ENCODE peak calls at places on chromosomes 2 and 18, in nine cellular contexts. L, T, U, G, D, V, S, Z and Q are unnamed samples.

GRCh38 chr2:57497489-57498096 is 549.0 kb upstream of the VRK2 start:
- DNase-seq in T (no peak), D (peak; percentile 20), Z (no peak), G (no peak), V (peak; percentile 53), U (peak; percentile 73), S (peak; percentile 30), L (peak; percentile 72), Q (peak; percentile 60)

GRCh38 chr2:143843696-143844095 is 676.2 kb downstream of the ZEB2 start:
- DNase-seq in T (no peak), G (no peak), U (no peak), S (no peak), D (no peak), V (no peak), L (no peak), Z (no peak), Q (no peak)

GRCh38 chr2:54879598-54880355 is 156.3 kb downstream of the EML6 start:
- DNase-seq in T (no peak), S (no peak), V (no peak), L (no peak), G (no peak), Z (no peak), U (no peak), D (no peak), Q (no peak)

GRCh38 chr2:171523339-171523931 is 1.2 kb downstream of the CYBRD1 start:
- DNase-seq in V (peak; percentile 81), L (peak; percentile 84), S (peak; percentile 62), U (peak; percentile 52), Z (no peak), T (peak; percentile 91), G (no peak), D (no peak), Q (peak; percentile 64)

GRCh38 chr2:187263675-187264580 is 184.1 kb downstream of the CALCRL start:
- DNase-seq in V (no peak), S (no peak), U (no peak), T (no peak), Z (no peak), L (no peak), G (no peak), D (no peak), Q (no peak)

GRCh38 chr2:179883407-179883806 is 22.0 kb upstream of the ZNF385B start:
- DNase-seq in D (no peak), G (no peak), L (no peak), T (no peak), Z (no peak), S (no peak), U (no peak), V (no peak), Q (no peak)

GRCh38 chr2:55338268-55338667 is 69.2 kb upstream of the MTIF2 start:
- DNase-seq in S (no peak), U (no peak), G (no peak), D (no peak), V (no peak), Z (no peak), T (no peak), L (no peak), Q (no peak)

GRCh38 chr18:48544116-48544515 is 5.3 kb downstream of the CTIF start:
- DNase-seq in G (no peak), U (no peak), Z (no peak), V (no peak), L (no peak), S (no peak), T (no peak), D (no peak), Q (no peak)

GRCh38 chr2:190607657-190608357 is 41.1 kb upstream of the NAB1 start:
- DNase-seq in D (no peak), S (no peak), Z (no peak), G (no peak), T (no peak), L (no peak), V (peak; percentile 63), U (peak; percentile 84), Q (peak; percentile 89)

GRCh38 chr2:171086352-171087290 is 74.1 kb downstream of the TLK1 start:
- DNase-seq in T (no peak), G (peak; percentile 9), D (peak; percentile 21), S (peak; percentile 33), L (peak; percentile 33), Z (no peak), V (peak; percentile 66), U (peak; percentile 66), Q (peak; percentile 49)

GRCh38 chr2:62928015-62928414 is 122.6 kb upstream of the OTX1 start:
- DNase-seq in S (no peak), L (no peak), Z (no peak), U (no peak), T (no peak), V (no peak), G (no peak), D (no peak), Q (no peak)

GRCh38 chr2:133303150-133303549 is 265.1 kb downstream of the NCKAP5 start:
- DNase-seq in V (peak; percentile 13), G (no peak), T (no peak), D (no peak), L (no peak), S (no peak), Z (no peak), U (peak; percentile 79), Q (peak; percentile 62)

GRCh38 chr2:78644849-78645248 is 380.7 kb upstream of the REG3G start:
- DNase-seq in V (no peak), L (no peak), T (no peak), G (no peak), S (no peak), U (peak; percentile 6), D (no peak), Z (no peak), Q (peak; percentile 23)

GRCh38 chr2:50449306-50449705 is 582.6 kb downstream of the NRXN1 start:
- DNase-seq in U (peak; percentile 13), D (no peak), G (no peak), T (no peak), S (no peak), Z (no peak), L (no peak), V (no peak), Q (peak; percentile 70)

GRCh38 chr18:2293109-2293839 is 278.0 kb downstream of the METTL4 start:
- DNase-seq in V (no peak), S (no peak), U (no peak), T (no peak), D (no peak), Z (no peak), G (no peak), L (no peak), Q (peak; percentile 5)

GRCh38 chr2:120447122-120447785 is 101.3 kb downstream of the INHBB start:
- DNase-seq in D (no peak), U (peak; percentile 17), V (no peak), Z (no peak), T (no peak), G (no peak), L (no peak), S (no peak), Q (no peak)

GRCh38 chr2:23505218-23505983 is 120.4 kb downstream of the KLHL29 start:
- DNase-seq in V (no peak), T (no peak), U (no peak), L (no peak), G (no peak), S (no peak), D (no peak), Z (no peak), Q (no peak)